ENCODE peak calls at places on chromosomes 7 and 10, in four cellular contexts. P is NB4, S is stomach, A is psoas muscle. I is an unnamed sample.

GRCh38 chr10:70925377-70926214 is 37.2 kb upstream of the PCBD1 start:
- DNase-seq in P (peak; percentile 47), S (peak; percentile 55), A (peak; percentile 70), I (no peak)

GRCh38 chr7:156950381-156950858 is 908 bp downstream of the NOM1 start:
- DNase-seq in P (no peak), S (no peak), A (no peak), I (no peak)

GRCh38 chr10:18566177-18566576 is 85.2 kb downstream of the NSUN6 start:
- DNase-seq in P (no peak), S (no peak), A (no peak), I (no peak)

GRCh38 chr10:96229568-96230030 is 41.8 kb downstream of the BLNK start:
- DNase-seq in P (peak; percentile 81), S (peak; percentile 87), A (peak; percentile 83), I (no peak)

GRCh38 chr10:127527891-127528290 is 21.2 kb upstream of the NPS start:
- DNase-seq in P (no peak), S (no peak), A (peak; percentile 58), I (no peak)

GRCh38 chr10:46541017-46541661 is 15.3 kb downstream of the GPRIN2 start:
- DNase-seq in P (no peak), S (peak; percentile 69), A (peak; percentile 52), I (no peak)

GRCh38 chr10:43983405-43983804 is 334.7 kb upstream of the ZNF32 start:
- DNase-seq in P (no peak), S (no peak), A (no peak), I (no peak)

GRCh38 chr10:3911713-3912442 is 126.9 kb upstream of the KLF6 start:
- DNase-seq in P (no peak), S (no peak), A (no peak), I (no peak)

GRCh38 chr7:149880871-149881301 is 7.1 kb downstream of the ATP6V0E2 start:
- DNase-seq in P (peak; percentile 3), S (no peak), A (no peak), I (no peak)

GRCh38 chr7:149440222-149440621 is 20.6 kb downstream of the ZNF777 start:
- DNase-seq in P (no peak), S (no peak), A (no peak), I (peak; percentile 27)

GRCh38 chr7:28942158-28942557 is 16.0 kb downstream of the TRIL start:
- DNase-seq in P (no peak), S (no peak), A (no peak), I (no peak)

GRCh38 chr7:6438427-6438826 is 9.3 kb downstream of the DAGLB start:
- DNase-seq in P (no peak), S (no peak), A (no peak), I (no peak)

GRCh38 chr10:5449823-5450222 is 37.5 kb downstream of the NET1 start:
- DNase-seq in P (no peak), S (no peak), A (no peak), I (no peak)

GRCh38 chr10:26861326-26861998 is 704 bp upstream of the ABI1 start:
- DNase-seq in P (no peak), S (no peak), A (no peak), I (no peak)
- TF ChIP-seq CTCF in P (peak; percentile 52), S (no peak), A (peak; percentile 74), I (peak; percentile 86)

DNA sequence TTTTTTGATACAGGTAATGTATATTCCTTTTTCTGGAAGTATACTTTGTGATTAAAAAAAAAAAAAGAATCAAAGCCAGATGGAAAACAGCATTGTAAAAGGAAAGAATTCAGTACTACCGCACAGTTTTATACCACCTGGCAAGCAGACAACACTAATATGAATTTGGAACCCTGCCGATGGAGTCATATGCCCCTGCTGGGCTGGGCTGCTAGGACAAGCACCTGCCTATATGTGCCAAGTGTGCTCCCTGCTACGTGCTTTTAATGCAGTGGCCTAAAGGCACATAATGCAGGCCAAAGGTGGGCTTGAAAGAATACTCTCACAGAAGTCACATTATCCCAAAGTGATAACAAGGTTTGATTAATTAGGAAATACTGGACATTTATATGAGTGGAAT is 29.8 kb upstream of the WAC start:
- DNase-seq in P (no peak), S (peak; percentile 71), A (no peak), I (no peak)
- TF ChIP-seq CTCF in P (no peak), S (peak; percentile 32), A (no peak), I (no peak)

GRCh38 chr7:1169409-1170368 is 9.7 kb upstream of the ZFAND2A start:
- DNase-seq in P (peak; percentile 96), S (peak; percentile 84), A (peak; percentile 77), I (no peak)
- TF ChIP-seq CTCF in P (peak; percentile 99), S (peak; percentile 56), A (peak; percentile 68), I (peak; percentile 46)

DNA sequence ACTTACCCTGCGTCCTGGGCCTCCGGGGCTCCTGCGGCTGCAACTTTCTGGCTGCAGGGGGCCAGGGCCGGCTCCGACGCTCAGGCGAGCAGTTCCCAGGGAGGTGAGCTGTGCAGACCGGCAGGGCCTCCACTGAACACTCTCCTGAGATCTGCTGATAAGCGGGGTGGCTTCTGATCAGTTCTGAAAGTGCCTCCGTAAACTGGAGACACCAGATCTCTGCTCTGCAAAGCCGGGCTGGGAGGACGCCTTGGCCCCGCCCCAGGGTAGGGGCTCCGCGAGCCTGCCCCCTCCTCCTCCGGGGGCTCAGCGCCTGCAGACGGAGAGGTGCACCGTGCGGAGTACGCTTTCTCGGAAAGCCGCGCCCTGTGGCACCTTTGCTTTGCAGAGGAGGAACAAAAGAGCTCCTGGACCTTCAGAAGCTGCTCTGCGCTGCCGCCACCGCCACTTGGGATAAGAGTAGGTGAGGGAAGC is 141.3 kb upstream of the VKORC1L1 start:
- DNase-seq in P (no peak), S (peak; percentile 37), A (no peak), I (no peak)
- TF ChIP-seq CTCF in P (no peak), S (no peak), A (no peak), I (peak; percentile 6)

I was measured in osteocyte.